ENCODE peak calls at places on chromosomes 11 and 22, in ten cellular contexts. P, D, T, A, M, N, X, L, J and S are unnamed samples.

GRCh38 chr22:28629420-28630184 is 50.0 kb downstream of the TTC28 start:
- DNase-seq in M (no peak), L (no peak), D (no peak), T (no peak), N (no peak), X (no peak), P (no peak), J (no peak), A (no peak), S (no peak)

GRCh38 chr22:32206774-32207758 is 2.2 kb upstream of the RFPL2 start:
- DNase-seq in A (no peak), L (no peak), N (peak), X (no peak), P (peak), D (no peak), M (no peak), T (no peak), J (peak), S (no peak)

GRCh38 chr11:28760676-28761390 is 652.6 kb downstream of the METTL15 start:
- DNase-seq in N (no peak), T (no peak), X (no peak), D (no peak), J (no peak), M (no peak), L (no peak), P (no peak), A (no peak), S (no peak)

GRCh38 chr11:123740787-123741158 is 687 bp downstream of the ZNF202 start:
- DNase-seq in T (no peak), N (no peak), J (no peak), D (no peak), A (no peak), M (no peak), X (no peak), P (peak), L (no peak), S (no peak)

GRCh38 chr22:21055880-21056319 is 10.2 kb downstream of the LRRC74B start:
- DNase-seq in L (no peak), N (no peak), A (no peak), T (no peak), J (peak), M (no peak), P (no peak), D (no peak), X (no peak), S (no peak)

GRCh38 chr22:44182591-44183588 is 2.2 kb downstream of the PARVG start:
- DNase-seq in X (no peak), P (peak), J (no peak), L (peak), T (no peak), D (no peak), N (peak), A (peak), M (peak), S (no peak)

GRCh38 chr11:119262668-119263351 is 54.1 kb downstream of the MCAM start:
- DNase-seq in N (peak), J (no peak), X (no peak), M (no peak), A (no peak), P (no peak), D (no peak), L (no peak), T (no peak), S (no peak)

GRCh38 chr22:31346733-31347250 is 646 bp upstream of the PATZ1 start:
- DNase-seq in T (no peak), D (peak), L (peak), A (peak), J (peak), M (no peak), X (peak), N (peak), P (peak), S (no peak)

GRCh38 chr22:35230839-35231584 is 26.3 kb upstream of the HMGXB4 start:
- DNase-seq in L (no peak), T (no peak), N (peak), M (no peak), J (peak), P (no peak), A (no peak), X (no peak), D (no peak), S (no peak)